ENCODE peak calls at places on chromosomes 6 and 20, in four cellular contexts. T is left ventricle myocardium inferior, R is stomach, V is endothelial cell. I is an unnamed sample.

GRCh38 chr6:64330694-64331309 is 695.2 kb downstream of the PHF3 start:
- DNase-seq in T (peak; percentile 58), R (peak; percentile 83), V (peak; percentile 74), I (no peak)

GRCh38 chr6:40486576-40486975 is 100.6 kb downstream of the LRFN2 start:
- DNase-seq in T (no peak), R (no peak), V (no peak), I (no peak)

GRCh38 chr6:20401403-20402180 is at the start of gene E2F3:
- DNase-seq in T (peak; percentile 99), R (peak; percentile 100), V (peak; percentile 96), I (peak; percentile 99)

GRCh38 chr20:41245086-41245707 is 72.3 kb downstream of the ZHX3 start:
- DNase-seq in T (no peak), R (no peak), V (no peak), I (no peak)

GRCh38 chr20:1122388-1123315 is 4.2 kb downstream of the PSMF1 start:
- DNase-seq in T (peak; percentile 32), R (peak; percentile 64), V (no peak), I (no peak)

GRCh38 chr6:106750146-106750900 is 120.9 kb downstream of the QRSL1 start:
- DNase-seq in T (no peak), R (no peak), V (no peak), I (no peak)

GRCh38 chr6:7262746-7263335 is 50.2 kb downstream of the SSR1 start:
- DNase-seq in T (no peak), R (no peak), V (no peak), I (no peak)

GRCh38 chr20:2330090-2330695 is 34.4 kb downstream of the TGM3 start:
- DNase-seq in T (no peak), R (peak; percentile 66), V (no peak), I (no peak)

GRCh38 chr20:42082611-42083010 is 464.4 kb upstream of the CHD6 start:
- DNase-seq in T (peak; percentile 60), R (no peak), V (no peak), I (no peak)

GRCh38 chr6:44641344-44641743 is 253.8 kb downstream of the CDC5L start:
- DNase-seq in T (no peak), R (no peak), V (no peak), I (no peak)

GRCh38 chr6:44642345-44642744 is 254.8 kb downstream of the CDC5L start:
- DNase-seq in T (no peak), R (no peak), V (no peak), I (no peak)

GRCh38 chr6:44642870-44643522 is 255.5 kb downstream of the CDC5L start:
- DNase-seq in T (no peak), R (no peak), V (no peak), I (no peak)

GRCh38 chr6:44646355-44646754 is 258.8 kb downstream of the CDC5L start:
- DNase-seq in T (no peak), R (no peak), V (no peak), I (no peak)

GRCh38 chr6:44645276-44645675 is 257.8 kb downstream of the CDC5L start:
- DNase-seq in T (no peak), R (no peak), V (no peak), I (no peak)
- TF ChIP-seq CTCF in T (peak; percentile 39), R (no peak), V (no peak), I (no peak)

GRCh38 chr20:62413025-62413580 is 6.0 kb upstream of the CABLES2 start:
- DNase-seq in T (no peak), R (no peak), V (no peak), I (no peak)

GRCh38 chr20:62412194-62413024 is 5.3 kb upstream of the CABLES2 start:
- DNase-seq in T (no peak), R (no peak), V (no peak), I (no peak)

GRCh38 chr20:62410742-62411478 is 3.8 kb upstream of the CABLES2 start:
- DNase-seq in T (no peak), R (no peak), V (no peak), I (no peak)

GRCh38 chr20:62409935-62410741 is 3.1 kb upstream of the CABLES2 start:
- DNase-seq in T (peak; percentile 43), R (peak; percentile 83), V (peak; percentile 60), I (peak; percentile 62)

GRCh38 chr20:62411479-62412193 is 4.6 kb upstream of the CABLES2 start:
- DNase-seq in T (no peak), R (peak; percentile 43), V (no peak), I (no peak)
- TF ChIP-seq CTCF in T (no peak), R (no peak), V (no peak), I (no peak)

GRCh38 chr20:38184098-38184497 is 19.0 kb upstream of the TGM2 start:
- DNase-seq in T (no peak), R (no peak), V (no peak), I (no peak)

GRCh38 chr20:38190936-38191371 is 25.9 kb upstream of the TGM2 start:
- DNase-seq in T (peak; percentile 58), R (no peak), V (no peak), I (no peak)

GRCh38 chr20:38190166-38190565 is 25.1 kb upstream of the TGM2 start:
- DNase-seq in T (no peak), R (no peak), V (no peak), I (no peak)

GRCh38 chr20:38186788-38187221 is 21.7 kb upstream of the TGM2 start:
- DNase-seq in T (no peak), R (no peak), V (no peak), I (no peak)

GRCh38 chr20:38187512-38187911 is 22.4 kb upstream of the TGM2 start:
- DNase-seq in T (no peak), R (no peak), V (no peak), I (no peak)
- TF ChIP-seq CTCF in T (no peak), R (no peak), V (no peak), I (no peak)

GRCh38 chr6:8608737-8609136 is 173.4 kb upstream of the SLC35B3 start:
- DNase-seq in T (no peak), R (no peak), V (no peak), I (no peak)
- TF ChIP-seq CTCF in T (no peak), R (no peak), V (no peak), I (no peak)

GRCh38 chr20:48986899-48987298 is 59.2 kb upstream of the CSE1L start:
- DNase-seq in T (no peak), R (no peak), V (no peak), I (no peak)
- TF ChIP-seq CTCF in T (peak; percentile 13), R (no peak), V (no peak), I (peak; percentile 22)

GRCh38 chr6:27375613-27376079 is 12.9 kb upstream of the ZNF391 start:
- DNase-seq in T (no peak), R (no peak), V (no peak), I (no peak)

GRCh38 chr6:27368202-27368601 is 20.4 kb upstream of the ZNF391 start:
- DNase-seq in T (no peak), R (no peak), V (no peak), I (no peak)

GRCh38 chr6:27374824-27375612 is 13.5 kb upstream of the ZNF391 start:
- DNase-seq in T (peak; percentile 79), R (peak; percentile 84), V (peak; percentile 57), I (peak; percentile 79)

DNA sequence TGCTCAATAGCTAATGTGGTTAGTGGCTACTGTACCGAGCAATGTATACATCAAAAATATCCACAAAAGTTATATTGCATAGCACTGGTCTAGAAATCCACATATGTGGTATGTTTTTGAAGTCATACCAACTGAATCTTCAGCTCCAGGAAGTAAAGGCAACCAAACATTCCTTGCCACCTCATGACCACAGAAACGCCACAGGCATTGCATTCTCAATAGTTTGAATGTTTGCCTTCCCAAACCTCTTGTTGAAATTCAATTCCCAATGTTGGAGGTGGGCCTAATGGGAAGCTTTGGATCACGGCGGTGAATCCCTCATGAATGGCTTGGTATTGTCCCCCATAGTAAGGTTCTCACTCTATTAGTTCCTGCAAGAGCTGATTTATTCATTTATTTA is 18.2 kb upstream of the ZNF391 start:
- DNase-seq in T (no peak), R (no peak), V (no peak), I (no peak)
- TF ChIP-seq CTCF in T (no peak), R (no peak), V (no peak), I (no peak)